ENCODE peak calls at places on chromosomes 7 and 10, in seven cellular contexts. M is stimulated activated CD4-positive, alpha-beta T cell treated with anti-CD3 and anti-CD28 coated beads, TNF-alpha, amount 100 ng/mL, for 24 hours; U is effector CD8-positive, alpha-beta T cell; Y is EL; C is stromal cell of bone marrow; L is EH; V is RPMI8226. H is an unnamed sample.
A peak's percentile ranks its signal among the peaks of the same experiment; 100 is the strongest.

GRCh38 chr7:128961030-128961659 is 23.4 kb downstream of the IRF5 start:
- DNase-seq in M (no peak), U (no peak), Y (no peak), C (no peak), L (no peak), V (no peak), H (no peak)

GRCh38 chr10:51001587-51001986 is 72.7 kb upstream of the PRKG1 start:
- DNase-seq in M (no peak), U (no peak), Y (peak; percentile 29), C (no peak), L (peak; percentile 47), V (peak; percentile 7), H (no peak)

GRCh38 chr10:124446830-124447740 is 2.8 kb downstream of the NKX1-2 start:
- DNase-seq in M (no peak), U (no peak), Y (no peak), C (no peak), L (no peak), V (no peak), H (no peak)

GRCh38 chr10:86535057-86535882 is 13.7 kb upstream of the WAPL start:
- DNase-seq in M (no peak), U (no peak), Y (peak; percentile 24), C (no peak), L (peak; percentile 52), V (peak; percentile 74), H (peak; percentile 10)

GRCh38 chr7:106774768-106775551 is 90.1 kb upstream of the PIK3CG start:
- DNase-seq in M (no peak), U (no peak), Y (no peak), C (no peak), L (no peak), V (no peak), H (no peak)

GRCh38 chr7:50544992-50545391 is 20.2 kb downstream of the DDC start:
- DNase-seq in M (no peak), U (no peak), Y (no peak), C (no peak), L (no peak), V (no peak), H (no peak)

GRCh38 chr10:122113161-122113944 is 124.4 kb downstream of the TACC2 start:
- DNase-seq in M (no peak), U (no peak), Y (peak; percentile 80), C (peak; percentile 49), L (peak; percentile 78), V (peak; percentile 59), H (peak; percentile 45)

GRCh38 chr10:12707461-12708185 is 293.9 kb downstream of the CCDC3 start:
- DNase-seq in M (no peak), U (no peak), Y (peak; percentile 93), C (peak; percentile 72), L (peak; percentile 94), V (peak; percentile 9), H (peak; percentile 60)

GRCh38 chr7:84364708-84365107 is 170.1 kb upstream of the SEMA3A start:
- DNase-seq in M (no peak), U (no peak), Y (peak; percentile 57), C (no peak), L (peak; percentile 58), V (no peak), H (peak; percentile 9)

GRCh38 chr10:108250954-108251620 is 1086.6 kb upstream of the SORCS1 start:
- DNase-seq in M (no peak), U (no peak), Y (peak; percentile 1), C (no peak), L (no peak), V (peak; percentile 15), H (no peak)

GRCh38 chr10:59265140-59265539 is 88.7 kb downstream of the PHYHIPL start:
- DNase-seq in M (no peak), U (no peak), Y (no peak), C (no peak), L (no peak), V (no peak), H (no peak)

GRCh38 chr10:48215148-48215982 is 59.1 kb downstream of the FRMPD2 start:
- DNase-seq in M (no peak), U (no peak), Y (peak; percentile 49), C (peak; percentile 4), L (peak; percentile 50), V (peak; percentile 65), H (no peak)

GRCh38 chr10:65903620-65904019 is 1022.2 kb upstream of the LRRTM3 start:
- DNase-seq in M (no peak), U (no peak), Y (no peak), C (no peak), L (no peak), V (no peak), H (no peak)

GRCh38 chr7:151725844-151726770 is 150.8 kb downstream of the PRKAG2 start:
- DNase-seq in M (no peak), U (no peak), Y (no peak), C (no peak), L (peak; percentile 32), V (no peak), H (no peak)

GRCh38 chr10:10500941-10501340 is 516.7 kb upstream of the CELF2 start:
- DNase-seq in M (no peak), U (no peak), Y (peak; percentile 23), C (peak; percentile 51), L (peak; percentile 56), V (no peak), H (peak; percentile 20)

GRCh38 chr10:96706331-96706853 is 13.9 kb downstream of the PIK3AP1 start:
- DNase-seq in M (no peak), U (no peak), Y (no peak), C (no peak), L (no peak), V (no peak), H (no peak)

GRCh38 chr10:79329529-79329928 is 17.7 kb upstream of the PPIF start:
- DNase-seq in M (no peak), U (no peak), Y (no peak), C (no peak), L (no peak), V (no peak), H (no peak)

GRCh38 chr10:2980791-2981360 is 86.5 kb upstream of the PFKP start:
- DNase-seq in M (no peak), U (no peak), Y (peak; percentile 47), C (no peak), L (peak; percentile 81), V (no peak), H (no peak)

GRCh38 chr10:92291610-92291859 is 568 bp downstream of the MARCHF5 start:
- DNase-seq in M (no peak), U (no peak), Y (peak; percentile 20), C (no peak), L (no peak), V (peak; percentile 17), H (peak; percentile 0)